ENCODE peak calls at places on chromosome 12, in six cellular contexts. P, N, U, C, I and F are unnamed samples.

GRCh38 chr12:12019881-12020280 is 50.9 kb upstream of the BCL2L14 start:
- DNase-seq in I (no peak), P (peak; percentile 11), N (no peak), U (no peak), C (no peak), F (no peak)

GRCh38 chr12:69555461-69555860 is 29.8 kb upstream of the CCT2 start:
- DNase-seq in P (peak; percentile 98), N (peak; percentile 76), U (no peak), I (no peak), C (no peak), F (peak; percentile 83)

GRCh38 chr12:50637870-50638481 is 125.9 kb upstream of the ATF1 start:
- DNase-seq in N (peak; percentile 45), P (peak; percentile 76), U (peak; percentile 44), I (peak; percentile 79), C (no peak), F (no peak)

GRCh38 chr12:65826513-65827171 is 2.4 kb downstream of the HMGA2 start:
- DNase-seq in C (no peak), U (peak; percentile 75), I (no peak), P (peak; percentile 89), N (peak; percentile 37), F (peak; percentile 50)

GRCh38 chr12:32541754-32542374 is 137.2 kb upstream of the DNM1L start:
- DNase-seq in P (no peak), U (no peak), C (no peak), I (no peak), N (no peak), F (no peak)

GRCh38 chr12:23952071-23952470 is 2.6 kb upstream of the SOX5 start:
- DNase-seq in P (no peak), N (no peak), C (no peak), U (peak; percentile 4), I (no peak), F (no peak)

GRCh38 chr12:119130523-119130922 is 48.2 kb upstream of the HSPB8 start:
- DNase-seq in U (no peak), C (no peak), P (no peak), N (no peak), I (no peak), F (no peak)

GRCh38 chr12:115227137-115227615 is 543.2 kb upstream of the TBX3 start:
- DNase-seq in C (no peak), N (peak; percentile 59), P (peak; percentile 86), I (no peak), U (no peak), F (no peak)

GRCh38 chr12:132103542-132104308 is 40.4 kb downstream of the DDX51 start:
- DNase-seq in N (no peak), I (no peak), C (no peak), P (no peak), U (no peak), F (no peak)

GRCh38 chr12:57058454-57058853 is 8.5 kb upstream of the MYO1A start:
- DNase-seq in P (no peak), N (no peak), U (no peak), I (no peak), C (no peak), F (no peak)

GRCh38 chr12:89160716-89161123 is 191.6 kb downstream of the DUSP6 start:
- DNase-seq in N (peak; percentile 78), I (no peak), P (peak; percentile 97), C (no peak), U (peak; percentile 31), F (no peak)

GRCh38 chr12:94718114-94718513 is 67.8 kb upstream of the TMCC3 start:
- DNase-seq in C (no peak), U (peak; percentile 60), I (peak; percentile 69), P (no peak), N (no peak), F (no peak)

GRCh38 chr12:94879542-94879941 is 124.0 kb downstream of the NDUFA12 start:
- DNase-seq in C (no peak), N (no peak), P (peak; percentile 40), U (peak; percentile 71), I (no peak), F (no peak)

GRCh38 chr12:19223695-19224094 is 94.2 kb downstream of the PLEKHA5 start:
- DNase-seq in P (no peak), N (no peak), U (peak; percentile 37), C (no peak), I (no peak), F (no peak)

GRCh38 chr12:8108808-8109398 is 14.5 kb upstream of the CLEC4A start:
- DNase-seq in P (peak; percentile 80), I (peak; percentile 67), U (peak; percentile 86), N (peak; percentile 73), C (peak; percentile 57), F (peak; percentile 47)